ENCODE peak calls at places on chromosome 4, in six cellular contexts. A is dorsolateral prefrontal cortex, U is neural crest cell, S is AG04449, X is ovary, C is suprapubic skin. W is an unnamed sample.

GRCh38 chr4:81836716-81837115 is 365.0 kb upstream of the RASGEF1B start:
- DNase-seq in U (no peak), X (no peak), C (no peak), S (no peak), A (no peak), W (no peak)

GRCh38 chr4:66062044-66062443 is 391.8 kb upstream of the EPHA5 start:
- DNase-seq in U (no peak), X (no peak), S (no peak), A (no peak), C (no peak), W (no peak)

GRCh38 chr4:172962564-172963353 is 205.9 kb upstream of the GALNT7 start:
- DNase-seq in U (no peak), S (peak), C (no peak), A (no peak), X (no peak), W (no peak)

GRCh38 chr4:106065018-106065417 is 169.7 kb downstream of the NPNT start:
- DNase-seq in S (no peak), A (no peak), C (no peak), U (no peak), X (no peak), W (no peak)

GRCh38 chr4:8502371-8502770 is 61.8 kb downstream of the TRMT44 start:
- DNase-seq in A (no peak), U (no peak), C (no peak), X (no peak), S (no peak), W (no peak)

GRCh38 chr4:128163177-128164117 is 102.3 kb downstream of the LARP1B start:
- DNase-seq in X (no peak), C (no peak), A (no peak), S (no peak), U (no peak), W (no peak)

GRCh38 chr4:27807207-27807606 is 946.6 kb downstream of the STIM2 start:
- DNase-seq in X (no peak), U (no peak), C (no peak), S (no peak), A (no peak), W (no peak)

GRCh38 chr4:152408514-152409327 is 127.2 kb downstream of the FBXW7 start:
- DNase-seq in U (peak), X (no peak), C (no peak), A (no peak), S (no peak), W (no peak)

GRCh38 chr4:97498875-97499274 is 644.4 kb downstream of the STPG2 start:
- DNase-seq in U (no peak), X (no peak), A (no peak), S (no peak), C (no peak), W (no peak)

GRCh38 chr4:36278789-36279188 is 2.6 kb upstream of the DTHD1 start:
- DNase-seq in X (no peak), A (no peak), U (no peak), S (no peak), C (no peak), W (no peak)

GRCh38 chr4:184907216-184907615 is 81.4 kb upstream of the ACSL1 start:
- DNase-seq in S (no peak), A (no peak), U (no peak), X (no peak), C (no peak), W (no peak)

GRCh38 chr4:161841759-161842158 is 322.0 kb downstream of the FSTL5 start:
- DNase-seq in X (no peak), C (no peak), U (no peak), A (no peak), S (no peak), W (no peak)

GRCh38 chr4:128229458-128229805 is 58.2 kb downstream of the PGRMC2 start:
- DNase-seq in X (no peak), C (no peak), S (no peak), A (no peak), U (no peak), W (no peak)

GRCh38 chr4:99504804-99505502 is 5.9 kb upstream of the C4orf17 start:
- DNase-seq in U (no peak), X (no peak), C (no peak), S (no peak), A (no peak), W (no peak)

GRCh38 chr4:25813705-25814104 is 49.1 kb downstream of the SEL1L3 start:
- DNase-seq in X (peak), S (peak), U (no peak), C (no peak), A (no peak), W (no peak)

GRCh38 chr4:168304744-168305459 is 13.7 kb downstream of the DDX60 start:
- DNase-seq in A (no peak), C (no peak), X (no peak), U (no peak), S (peak), W (no peak)

GRCh38 chr4:92362002-92362401 is 58.2 kb downstream of the GRID2 start:
- DNase-seq in U (no peak), C (no peak), X (no peak), A (no peak), S (no peak), W (no peak)

GRCh38 chr4:119005888-119006287 is 117.2 kb downstream of the SYNPO2 start:
- DNase-seq in C (no peak), X (no peak), A (no peak), U (no peak), S (no peak), W (no peak)

GRCh38 chr4:124711469-124712416 is 789 bp downstream of the ANKRD50 start:
- DNase-seq in A (no peak), C (peak), S (no peak), U (peak), X (no peak), W (peak)

GRCh38 chr4:152951348-152951747 is 15.2 kb downstream of the FHDC1 start:
- DNase-seq in S (no peak), U (no peak), C (no peak), X (no peak), A (no peak), W (no peak)

GRCh38 chr4:16887887-16888286 is 10.6 kb downstream of the LDB2 start:
- DNase-seq in S (no peak), X (no peak), A (no peak), C (no peak), U (no peak), W (no peak)

GRCh38 chr4:16883816-16884215 is 14.6 kb downstream of the LDB2 start:
- DNase-seq in X (no peak), A (no peak), S (no peak), C (no peak), U (no peak), W (no peak)

GRCh38 chr4:16881151-16881884 is 17.1 kb downstream of the LDB2 start:
- DNase-seq in X (no peak), C (no peak), U (no peak), S (no peak), A (no peak), W (no peak)

GRCh38 chr4:16889945-16890344 is 8.5 kb downstream of the LDB2 start:
- DNase-seq in U (no peak), C (no peak), A (no peak), X (no peak), S (no peak), W (no peak)

DNA sequence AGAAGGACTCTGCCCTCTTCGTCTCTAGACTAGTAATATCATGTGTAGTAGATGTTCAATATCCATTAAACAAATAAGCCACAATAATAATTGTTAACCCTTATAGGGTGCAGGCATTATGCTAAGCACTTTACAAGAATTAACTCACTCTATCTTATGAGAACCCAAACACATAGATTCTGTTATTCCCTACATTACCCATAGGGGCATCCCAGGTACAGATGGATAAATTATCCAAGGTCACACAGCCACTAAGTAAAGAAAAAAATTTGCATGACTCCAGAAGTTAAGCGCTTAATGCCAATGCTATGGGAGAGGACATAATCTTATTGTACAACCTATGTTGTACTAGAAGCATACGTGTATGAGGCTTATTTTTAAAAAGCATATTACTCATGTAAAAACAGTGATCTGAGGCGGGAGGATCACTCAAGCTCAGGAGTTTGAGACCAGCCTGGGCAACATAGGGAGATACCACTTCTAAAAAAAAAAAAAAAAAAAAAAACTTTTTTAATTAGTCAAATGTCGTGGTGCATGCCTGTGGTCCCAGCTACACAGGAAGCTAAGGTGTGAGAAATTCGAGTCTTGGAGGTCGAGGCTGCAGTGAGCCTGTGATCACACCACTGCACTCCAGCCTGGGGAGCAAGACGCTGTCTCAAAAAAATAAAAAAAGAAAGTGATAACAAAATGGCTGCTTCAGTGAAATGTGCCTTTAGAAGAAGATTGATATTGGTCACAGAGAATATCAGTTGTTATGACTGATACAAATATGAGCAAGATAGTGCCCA is 13.6 kb downstream of the LDB2 start:
- DNase-seq in S (no peak), X (no peak), C (no peak), A (no peak), U (no peak), W (no peak)
- TF ChIP-seq CTCF in S (no peak), X (no peak), C (no peak), A (no peak), U (peak), W (no peak)

DNA sequence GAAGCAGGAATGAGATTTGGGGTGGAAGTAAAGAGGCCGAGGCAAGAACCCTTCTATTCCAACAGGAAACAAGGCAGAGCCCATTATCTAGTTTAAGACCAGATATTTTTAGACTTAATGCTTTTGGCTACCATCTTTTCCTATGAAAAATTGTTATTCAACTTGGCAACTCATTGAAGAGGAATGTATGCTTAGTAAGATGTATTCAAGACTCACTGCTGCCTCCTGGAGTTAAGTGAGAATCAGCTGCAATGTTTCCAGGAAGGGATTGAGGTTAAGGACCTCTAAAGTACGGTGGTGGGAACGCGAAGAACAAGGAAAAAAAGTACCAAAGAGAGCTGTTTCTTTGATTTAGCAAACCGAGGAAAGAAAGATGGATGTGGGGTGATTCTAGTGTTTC is 89.1 kb downstream of the RAPGEF2 start:
- DNase-seq in U (no peak), X (no peak), A (no peak), C (no peak), S (no peak), W (no peak)
- TF ChIP-seq CTCF in U (peak), X (no peak), A (no peak), C (no peak), S (peak), W (no peak)

GRCh38 chr4:2909583-2909982 is 53.6 kb downstream of the NOP14 start:
- DNase-seq in U (no peak), A (no peak), C (no peak), S (no peak), X (no peak), W (no peak)

GRCh38 chr4:2907706-2908293 is 55.4 kb downstream of the NOP14 start:
- DNase-seq in X (no peak), A (no peak), C (no peak), U (no peak), S (no peak), W (no peak)

GRCh38 chr4:2908686-2909085 is 54.5 kb downstream of the NOP14 start:
- DNase-seq in S (no peak), U (no peak), C (no peak), X (no peak), A (no peak), W (no peak)

GRCh38 chr4:2911868-2912267 is 51.3 kb downstream of the NOP14 start:
- DNase-seq in A (no peak), U (no peak), S (no peak), C (no peak), X (no peak), W (no peak)

GRCh38 chr4:2910409-2910808 is 52.8 kb downstream of the NOP14 start:
- DNase-seq in X (no peak), C (no peak), A (no peak), U (no peak), S (no peak), W (no peak)
- TF ChIP-seq CTCF in X (no peak), C (no peak), A (no peak), U (peak), S (no peak), W (no peak)

GRCh38 chr4:16754104-16754503 is 144.3 kb downstream of the LDB2 start:
- DNase-seq in A (no peak), C (no peak), X (no peak), U (no peak), S (no peak), W (no peak)

GRCh38 chr4:16750216-16750615 is 148.2 kb downstream of the LDB2 start:
- DNase-seq in S (no peak), C (no peak), X (no peak), A (no peak), U (no peak), W (no peak)

GRCh38 chr4:16750882-16751642 is 147.4 kb downstream of the LDB2 start:
- DNase-seq in S (no peak), U (no peak), A (no peak), X (no peak), C (no peak), W (no peak)

GRCh38 chr4:16757080-16757521 is 141.3 kb downstream of the LDB2 start:
- DNase-seq in U (no peak), A (no peak), X (no peak), S (no peak), C (no peak), W (no peak)

DNA sequence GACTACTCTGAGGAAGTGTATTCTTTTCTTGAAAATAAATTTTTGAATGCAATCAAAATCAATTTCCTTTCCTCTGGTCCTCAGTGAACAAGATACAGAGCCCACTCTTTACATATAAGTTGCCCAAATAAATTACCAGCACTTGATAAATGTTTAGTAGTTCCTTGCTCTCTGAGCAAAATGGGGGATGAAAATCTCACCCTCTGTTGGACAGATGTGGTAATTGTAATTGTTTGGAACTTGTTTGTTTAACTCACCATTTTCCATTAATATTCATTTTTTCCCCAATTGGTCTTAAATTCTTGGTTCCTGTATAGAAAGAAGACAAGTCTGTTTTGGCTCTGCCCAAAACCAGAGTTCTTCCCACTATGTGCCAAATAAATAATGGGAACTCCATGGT is 146.3 kb downstream of the LDB2 start:
- DNase-seq in X (no peak), S (no peak), A (no peak), U (no peak), C (no peak), W (no peak)
- TF ChIP-seq CTCF in X (peak), S (no peak), A (peak), U (peak), C (no peak), W (no peak)

DNA sequence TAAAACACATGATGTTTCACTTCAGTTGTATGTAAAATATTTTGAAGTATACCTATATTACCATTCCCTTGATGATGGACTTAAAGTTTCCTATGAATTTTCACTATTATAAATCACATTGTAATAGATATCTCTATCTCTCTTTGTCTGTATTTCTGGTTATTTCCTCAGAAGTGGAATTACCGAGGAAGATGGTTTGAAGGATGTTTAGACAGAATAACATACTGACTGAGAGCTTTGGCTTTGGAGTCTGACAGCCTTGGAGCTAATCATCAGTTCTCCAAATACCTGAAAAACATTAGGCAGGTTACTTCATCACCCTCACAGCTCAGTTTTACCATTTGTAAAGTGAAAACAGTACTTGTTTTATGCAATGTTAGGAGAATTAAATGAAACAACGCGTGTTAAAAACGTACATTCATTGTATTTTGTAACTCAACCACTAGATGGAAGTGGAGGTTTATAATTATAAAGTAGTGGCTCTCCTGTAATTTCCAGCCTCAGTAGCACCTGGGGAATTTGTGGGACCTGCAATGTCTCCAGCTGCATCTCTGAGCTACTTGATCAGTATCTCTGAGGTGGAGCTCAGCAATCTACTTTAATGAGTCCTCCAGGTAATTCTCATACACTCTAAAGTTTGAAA is 14.3 kb downstream of the JCHAIN start:
- DNase-seq in X (no peak), S (no peak), C (no peak), U (no peak), A (no peak), W (no peak)
- TF ChIP-seq CTCF in X (peak), S (peak), C (peak), U (peak), A (peak), W (no peak)

DNA sequence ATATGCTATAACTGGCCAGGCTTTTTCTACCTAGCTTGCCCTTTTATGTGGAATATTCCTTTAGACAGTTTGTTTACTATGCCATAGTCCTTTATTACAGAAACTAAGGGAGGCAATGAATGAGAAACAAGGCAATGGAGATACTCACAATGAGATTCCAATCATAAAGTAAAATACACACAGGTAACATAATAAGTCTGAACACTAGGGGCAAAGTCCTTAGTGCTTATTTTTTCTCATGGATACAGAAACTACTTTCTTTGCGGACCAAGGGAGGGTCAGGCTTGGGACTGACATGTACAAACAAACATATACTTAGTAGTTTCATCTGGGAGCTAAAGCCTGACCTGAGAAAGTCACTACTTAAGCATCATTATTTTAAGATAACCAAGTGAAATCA is 16.0 kb upstream of the UGT8 start:
- DNase-seq in U (no peak), S (no peak), C (no peak), A (no peak), X (no peak), W (no peak)
- TF ChIP-seq CTCF in U (peak), S (no peak), C (no peak), A (no peak), X (no peak), W (no peak)

DNA sequence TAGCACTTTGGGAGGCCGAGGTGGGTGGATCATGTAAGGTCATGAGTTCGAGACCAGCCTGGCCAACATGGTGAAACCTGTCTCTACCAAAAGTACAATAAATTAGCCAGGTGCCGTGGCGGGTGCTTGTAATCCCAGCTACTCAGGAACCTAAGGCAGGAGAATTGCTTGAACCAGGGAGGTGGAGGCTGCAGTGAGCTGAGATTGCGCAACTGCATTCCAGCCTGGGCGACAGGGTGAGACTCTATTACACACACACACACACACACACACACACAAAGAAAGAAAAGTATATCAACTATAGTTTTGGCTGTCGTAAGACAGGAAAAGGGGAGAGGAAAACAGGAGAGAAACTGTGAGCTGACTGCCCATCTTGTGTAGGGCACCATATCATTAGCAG is 171.7 kb downstream of the ADAMTS3 start:
- DNase-seq in U (no peak), X (peak), C (no peak), S (no peak), A (no peak), W (no peak)
- TF ChIP-seq CTCF in U (no peak), X (no peak), C (no peak), S (no peak), A (no peak), W (no peak)

W was measured in omental fat pad.